ENCODE peak calls at places on chromosomes 13 and 19, in six cellular contexts. N, C, H, K, Q and P are unnamed samples.

GRCh38 chr13:71242191-71242590 is 624.8 kb downstream of the DACH1 start:
- DNase-seq in K (peak), N (no peak), H (no peak), Q (peak), C (no peak), P (no peak)

GRCh38 chr13:57969961-57970360 is 338.4 kb downstream of the PCDH17 start:
- DNase-seq in K (no peak), C (no peak), H (no peak), N (no peak), Q (no peak), P (no peak)

GRCh38 chr19:55947532-55947931 is at the start of gene NLRP8:
- DNase-seq in C (no peak), H (no peak), K (no peak), Q (no peak), N (no peak), P (no peak)

GRCh38 chr19:47152632-47153031 is 22.0 kb downstream of the SAE1 start:
- DNase-seq in Q (no peak), H (peak), K (peak), C (no peak), N (no peak), P (no peak)

GRCh38 chr13:48437381-48437780 is 24.5 kb upstream of the LPAR6 start:
- DNase-seq in H (peak), K (peak), C (peak), N (no peak), Q (no peak), P (no peak)

GRCh38 chr19:3178973-3179738 is 587 bp downstream of the S1PR4 start:
- DNase-seq in H (no peak), K (no peak), N (no peak), Q (no peak), C (no peak), P (no peak)

GRCh38 chr19:43525836-43526771 is 897 bp downstream of the ETHE1 start:
- DNase-seq in K (peak), N (no peak), C (no peak), Q (no peak), H (peak), P (no peak)

GRCh38 chr19:46746281-46746965 is at the start of gene STRN4:
- DNase-seq in H (no peak), Q (peak), C (peak), K (peak), N (peak), P (no peak)

GRCh38 chr19:4807188-4807587 is 15.7 kb downstream of the FEM1A start:
- DNase-seq in C (peak), N (no peak), Q (no peak), K (no peak), H (no peak), P (no peak)